ENCODE peak calls at places on chromosomes 5 and 9, in ten cellular contexts. Q, I, K, N, E, R, V, A, Z and W are unnamed samples.

GRCh38 chr9:131418143-131419028 is 24.5 kb downstream of the PRRC2B start:
- DNase-seq in I (no peak), R (no peak), V (no peak), K (no peak), E (no peak), Q (no peak), Z (no peak), N (no peak), A (no peak), W (no peak)

GRCh38 chr9:5389109-5389732 is 48.5 kb downstream of the PLGRKT start:
- DNase-seq in K (no peak), Q (peak), V (no peak), Z (no peak), I (peak), N (no peak), A (no peak), R (no peak), E (no peak), W (no peak)

GRCh38 chr9:102867488-102867887 is 127.6 kb upstream of the CYLC2 start:
- DNase-seq in E (no peak), R (no peak), A (no peak), V (no peak), K (no peak), Q (no peak), I (no peak), Z (no peak), N (no peak), W (no peak)

GRCh38 chr9:104090578-104090977 is 3.5 kb upstream of the SMC2 start:
- DNase-seq in E (no peak), V (no peak), N (no peak), Q (no peak), Z (no peak), R (no peak), A (no peak), I (no peak), K (no peak), W (no peak)

GRCh38 chr9:121645853-121646807 is 5.3 kb upstream of the DAB2IP start:
- DNase-seq in Q (no peak), N (no peak), I (no peak), A (no peak), Z (no peak), K (no peak), R (no peak), V (no peak), E (no peak), W (no peak)

GRCh38 chr9:112029921-112030444 is 133.4 kb downstream of the UGCG start:
- DNase-seq in I (no peak), V (no peak), Q (no peak), A (no peak), E (no peak), Z (no peak), K (no peak), R (peak), N (no peak), W (no peak)

GRCh38 chr5:37831821-37832524 is 7.9 kb downstream of the GDNF start:
- DNase-seq in Q (no peak), R (no peak), I (no peak), Z (no peak), E (no peak), A (no peak), V (no peak), K (no peak), N (no peak), W (no peak)

GRCh38 chr5:112738180-112738560 is 485 bp downstream of the APC start:
- DNase-seq in I (no peak), Q (peak), N (no peak), Z (peak), R (no peak), A (no peak), V (peak), K (no peak), E (no peak), W (peak)

GRCh38 chr9:98654247-98654646 is 54.5 kb downstream of the GABBR2 start:
- DNase-seq in V (no peak), E (no peak), A (no peak), I (peak), K (no peak), R (no peak), Q (no peak), Z (no peak), N (no peak), W (no peak)

GRCh38 chr5:138833726-138834480 is 41.2 kb downstream of the LRRTM2 start:
- DNase-seq in I (no peak), K (no peak), Z (no peak), Q (no peak), V (no peak), R (no peak), E (no peak), N (no peak), A (no peak), W (no peak)

GRCh38 chr9:136678624-136679023 is 8.6 kb downstream of the AGPAT2 start:
- DNase-seq in Q (no peak), I (no peak), Z (no peak), R (no peak), A (no peak), N (no peak), V (no peak), K (no peak), E (no peak), W (no peak)

GRCh38 chr5:109739741-109740140 is 50.0 kb downstream of the MAN2A1 start:
- DNase-seq in Z (no peak), I (no peak), N (no peak), E (no peak), V (no peak), R (no peak), A (no peak), Q (no peak), K (no peak), W (no peak)

GRCh38 chr9:111287127-111287526 is 42.9 kb downstream of the OR2K2 start:
- DNase-seq in V (no peak), N (no peak), K (no peak), R (no peak), Q (no peak), A (no peak), Z (no peak), I (peak), E (no peak), W (no peak)

GRCh38 chr5:72377920-72378635 is 57.9 kb downstream of the PTCD2 start:
- DNase-seq in V (no peak), K (peak), N (no peak), Z (no peak), R (no peak), I (no peak), Q (no peak), A (no peak), E (no peak), W (no peak)

GRCh38 chr5:76625087-76625860 is 2.1 kb upstream of the F2RL2 start:
- DNase-seq in Z (no peak), K (no peak), A (no peak), V (no peak), R (no peak), I (no peak), N (no peak), E (no peak), Q (no peak), W (no peak)

GRCh38 chr9:126791406-126792230 is 13.2 kb upstream of the ZBTB43 start:
- DNase-seq in R (peak), A (no peak), Q (no peak), V (no peak), N (no peak), Z (no peak), I (peak), E (no peak), K (no peak), W (no peak)

GRCh38 chr9:19446361-19446861 is 37.6 kb downstream of the ACER2 start:
- DNase-seq in I (no peak), R (no peak), V (no peak), A (no peak), E (no peak), Q (no peak), K (no peak), N (no peak), Z (no peak), W (no peak)

GRCh38 chr9:125544988-125545651 is 161.9 kb downstream of the MAPKAP1 start:
- DNase-seq in V (no peak), Q (no peak), Z (no peak), I (no peak), N (no peak), E (no peak), R (no peak), A (no peak), K (peak), W (no peak)

GRCh38 chr9:133050142-133050541 is 11.6 kb upstream of the CEL start:
- DNase-seq in N (no peak), Q (no peak), A (no peak), I (no peak), K (no peak), R (no peak), V (no peak), E (no peak), Z (no peak), W (peak)

GRCh38 chr5:156137482-156137881 is 189.5 kb upstream of the SGCD start:
- DNase-seq in R (no peak), A (no peak), Q (no peak), E (no peak), V (no peak), N (no peak), K (no peak), Z (no peak), I (no peak), W (no peak)

GRCh38 chr9:87243602-87244001 is 254.1 kb upstream of the DAPK1 start:
- DNase-seq in R (no peak), E (no peak), A (no peak), N (no peak), Q (no peak), V (no peak), Z (no peak), I (no peak), K (no peak), W (no peak)

GRCh38 chr5:156934450-156935211 is 28.4 kb downstream of the TIMD4 start:
- DNase-seq in Z (peak), K (no peak), N (no peak), E (peak), V (no peak), A (no peak), R (peak), Q (peak), I (no peak), W (no peak)

GRCh38 chr5:21654-22233 is 70.2 kb upstream of the PLEKHG4B start:
- DNase-seq in N (no peak), A (no peak), Q (peak), Z (no peak), E (no peak), I (no peak), V (no peak), K (no peak), R (peak), W (no peak)

GRCh38 chr9:95552814-95553546 is 36.2 kb upstream of the PTCH1 start:
- DNase-seq in N (no peak), A (no peak), V (no peak), R (no peak), Z (peak), K (no peak), E (peak), Q (no peak), I (no peak), W (no peak)

GRCh38 chr9:29514336-29514735 is 1941.1 kb upstream of the C9orf72 start:
- DNase-seq in E (no peak), I (no peak), V (no peak), R (no peak), K (no peak), A (no peak), Z (peak), Q (no peak), N (no peak), W (peak)